ENCODE peak calls at places on chromosomes 3 and 15, in eight cellular contexts. B, I, Y, K, H, P, R and O are unnamed samples.

GRCh38 chr15:77266708-77267387 is 153.1 kb downstream of the PEAK1 start:
- DNase-seq in K (no peak), H (no peak), I (no peak), R (no peak), Y (peak), P (peak), B (no peak), O (no peak)

GRCh38 chr3:133670525-133670995 is 8.8 kb upstream of the TOPBP1 start:
- DNase-seq in Y (no peak), H (no peak), P (no peak), I (no peak), K (no peak), R (no peak), B (no peak), O (no peak)

GRCh38 chr3:192928720-192929119 is 11.1 kb upstream of the MB21D2 start:
- DNase-seq in P (peak), I (no peak), Y (no peak), K (no peak), R (peak), H (no peak), B (no peak), O (no peak)

GRCh38 chr15:99755692-99756409 is 22.6 kb upstream of the LYSMD4 start:
- DNase-seq in P (peak), H (no peak), Y (peak), K (no peak), R (peak), I (peak), B (peak), O (peak)

GRCh38 chr3:188240189-188240981 is 86.4 kb downstream of the LPP start:
- DNase-seq in Y (no peak), K (no peak), B (no peak), H (no peak), P (no peak), I (no peak), R (no peak), O (no peak)

GRCh38 chr15:74399511-74400312 is 32.3 kb upstream of the CYP11A1 start:
- DNase-seq in H (no peak), P (peak), R (no peak), K (no peak), B (no peak), I (no peak), Y (peak), O (no peak)

GRCh38 chr15:25620466-25620865 is 181.6 kb upstream of the UBE3A start:
- DNase-seq in I (no peak), B (no peak), H (no peak), K (no peak), R (no peak), P (no peak), Y (no peak), O (no peak)

GRCh38 chr3:67809370-67809935 is 155.0 kb upstream of the SUCLG2 start:
- DNase-seq in B (no peak), H (no peak), R (no peak), P (no peak), I (no peak), K (no peak), Y (no peak), O (no peak)

GRCh38 chr3:186411994-186412393 is 50.0 kb upstream of the DGKG start:
- DNase-seq in R (no peak), Y (no peak), H (no peak), K (no peak), I (no peak), B (no peak), P (peak), O (no peak)

GRCh38 chr3:67461667-67462142 is 192.7 kb downstream of the SUCLG2 start:
- DNase-seq in Y (peak), H (no peak), B (no peak), R (no peak), I (no peak), K (no peak), P (peak), O (no peak)

GRCh38 chr3:17894434-17895060 is 152.1 kb upstream of the TBC1D5 start:
- DNase-seq in R (peak), P (peak), K (no peak), I (peak), H (peak), Y (peak), B (no peak), O (no peak)

GRCh38 chr3:59809750-59810444 is 760.1 kb upstream of the CFAP20DC start:
- DNase-seq in H (no peak), R (no peak), K (no peak), B (no peak), I (no peak), Y (peak), P (peak), O (no peak)

GRCh38 chr15:71133734-71134464 is 18.6 kb downstream of the THSD4 start:
- DNase-seq in P (no peak), H (no peak), I (no peak), R (no peak), Y (no peak), K (no peak), B (peak), O (no peak)

GRCh38 chr3:151283907-151284461 is 5.6 kb upstream of the P2RY14 start:
- DNase-seq in Y (peak), B (no peak), K (no peak), H (no peak), I (no peak), P (peak), R (no peak), O (no peak)

GRCh38 chr15:39171944-39172368 is 408.9 kb upstream of the THBS1 start:
- DNase-seq in R (peak), B (no peak), K (peak), I (peak), H (no peak), P (peak), Y (peak), O (peak)

GRCh38 chr3:152071924-152072323 is 196.8 kb upstream of the MBNL1 start:
- DNase-seq in H (no peak), I (no peak), R (no peak), Y (peak), K (no peak), B (no peak), P (peak), O (no peak)

GRCh38 chr15:82710208-82710555 is 507 bp upstream of the AP3B2 start:
- DNase-seq in P (no peak), R (no peak), K (no peak), B (no peak), Y (no peak), H (no peak), I (no peak), O (no peak)

GRCh38 chr3:132246212-132246611 is 71.0 kb upstream of the ACP3 start:
- DNase-seq in B (no peak), H (no peak), Y (no peak), K (no peak), I (no peak), P (no peak), R (no peak), O (no peak)

GRCh38 chr15:76347507-76348055 is 11.0 kb downstream of the ISL2 start:
- DNase-seq in P (no peak), Y (peak), H (no peak), I (no peak), B (no peak), K (no peak), R (no peak), O (no peak)

GRCh38 chr3:8236264-8236663 is 265.4 kb upstream of the LMCD1 start:
- DNase-seq in B (no peak), K (no peak), H (no peak), I (no peak), P (no peak), Y (no peak), R (no peak), O (no peak)